ENCODE peak calls at places on chromosome 21, in six cellular contexts. Q, E, I, D, Y and G are unnamed samples.

GRCh38 chr21:21213297-21213696 is 215.1 kb downstream of the NCAM2 start:
- DNase-seq in I (no peak), Y (no peak), D (no peak), Q (no peak), E (no peak), G (no peak)

GRCh38 chr21:33022828-33023573 is 2.7 kb upstream of the OLIG2 start:
- DNase-seq in Q (no peak), I (no peak), Y (no peak), E (no peak), D (no peak), G (no peak)

GRCh38 chr21:14046401-14046800 is 164.4 kb downstream of the LIPI start:
- DNase-seq in E (no peak), Q (no peak), Y (no peak), D (no peak), I (no peak), G (no peak)

GRCh38 chr21:36209626-36210171 is 53.1 kb downstream of the DOP1B start:
- DNase-seq in E (no peak), Q (peak; percentile 71), I (no peak), Y (peak; percentile 19), D (no peak), G (no peak)

GRCh38 chr21:38806153-38806941 is 618 bp downstream of the ETS2 start:
- DNase-seq in Y (peak; percentile 32), D (peak; percentile 49), Q (peak; percentile 45), I (no peak), E (peak; percentile 73), G (peak; percentile 82)

GRCh38 chr21:35046880-35047229 is 2.2 kb downstream of the RUNX1 start:
- DNase-seq in Q (no peak), I (peak; percentile 56), E (no peak), Y (no peak), D (no peak), G (no peak)

GRCh38 chr21:35265170-35265877 is 216.2 kb upstream of the RUNX1 start:
- DNase-seq in Q (no peak), Y (no peak), E (no peak), D (no peak), I (peak; percentile 80), G (no peak)

GRCh38 chr21:38505654-38506523 is 7.6 kb upstream of the ERG start:
- DNase-seq in E (no peak), Y (peak; percentile 64), D (peak; percentile 17), I (peak; percentile 59), Q (peak; percentile 71), G (no peak)

GRCh38 chr21:34205811-34206635 is 132.6 kb downstream of the MRPS6 start:
- DNase-seq in E (no peak), Y (no peak), Q (no peak), D (no peak), I (no peak), G (no peak)

GRCh38 chr21:16058896-16059295 is 329.1 kb downstream of the USP25 start:
- DNase-seq in D (no peak), Q (no peak), Y (no peak), E (no peak), I (no peak), G (no peak)

GRCh38 chr21:29481641-29482040 is 182.9 kb downstream of the BACH1 start:
- DNase-seq in E (no peak), Y (no peak), I (peak; percentile 65), D (no peak), Q (no peak), G (no peak)

GRCh38 chr21:43916691-43917514 is 51.9 kb downstream of the AGPAT3 start:
- DNase-seq in D (no peak), I (no peak), Y (no peak), E (peak; percentile 51), Q (no peak), G (peak; percentile 65)

GRCh38 chr21:43916076-43916475 is 51.1 kb downstream of the AGPAT3 start:
- DNase-seq in E (no peak), D (no peak), I (no peak), Y (no peak), Q (no peak), G (no peak)

GRCh38 chr21:43918385-43918947 is 53.4 kb downstream of the AGPAT3 start:
- DNase-seq in Y (no peak), I (no peak), D (no peak), E (peak; percentile 15), Q (no peak), G (no peak)

GRCh38 chr21:43919283-43919682 is 54.3 kb downstream of the AGPAT3 start:
- DNase-seq in I (no peak), Y (no peak), E (no peak), D (no peak), Q (no peak), G (no peak)

GRCh38 chr21:43917515-43918384 is 52.7 kb downstream of the AGPAT3 start:
- DNase-seq in Y (no peak), D (no peak), Q (no peak), I (no peak), E (peak; percentile 21), G (no peak)
- H3K4me3 ChIP-seq in Y (no peak overlapping the region), D (no peak overlapping the region), Q (no peak overlapping the region), I (peak overlapping the region; percentile 38), E (no peak overlapping the region), G (no peak overlapping the region)

DNA sequence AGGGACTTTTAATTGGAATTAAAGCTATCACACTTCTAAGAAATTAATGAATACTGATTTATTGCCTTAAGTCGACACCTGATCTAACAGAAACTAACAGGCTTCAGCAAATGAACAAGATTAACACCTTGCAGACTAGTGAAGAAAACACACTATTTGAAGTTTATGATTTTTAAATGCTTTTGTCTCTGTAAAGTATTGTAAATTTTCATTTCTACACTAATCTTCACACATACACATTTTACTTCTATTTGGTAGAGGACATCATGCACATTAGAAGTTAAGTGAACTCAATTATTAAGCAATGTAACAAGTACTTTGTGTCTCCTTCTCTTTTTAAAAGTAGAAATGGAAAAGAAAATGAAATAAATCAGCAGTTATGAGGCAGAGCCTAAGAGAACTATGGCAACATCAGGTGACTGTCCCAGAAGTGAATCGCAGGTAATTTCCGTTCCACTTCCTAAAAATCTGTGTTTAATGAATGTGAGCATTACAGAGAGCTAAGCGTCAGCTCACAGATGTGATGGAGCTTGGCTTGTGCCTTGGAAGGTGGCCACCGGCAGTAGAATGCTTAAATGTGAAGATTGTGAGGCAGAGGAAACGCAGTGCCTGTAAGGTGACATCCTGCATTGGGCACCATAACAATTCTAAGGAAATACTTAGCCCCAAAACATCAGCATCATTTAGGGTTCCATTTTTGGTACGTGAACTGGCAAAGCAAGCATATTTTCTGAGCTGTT is 1.2 kb downstream of the PRMT2 start:
- DNase-seq in Y (no peak), I (no peak), Q (no peak), E (no peak), D (no peak), G (no peak)
- H3K27ac ChIP-seq in Y (peak overlapping the region; percentile 95), I (no peak overlapping the region), Q (peak overlapping the region; percentile 97), E (no peak overlapping the region), D (no peak overlapping the region), G (no peak overlapping the region)

GRCh38 chr21:31658053-31658452 is 1.4 kb upstream of the SOD1 start:
- DNase-seq in D (peak; percentile 19), I (no peak), E (no peak), Y (no peak), Q (peak; percentile 84), G (no peak)
- H3K4me1 ChIP-seq in D (peaks cover 11% of the 10 kb centered on the region), I (peaks cover 13% of the 10 kb centered on the region), E (peaks cover 6% of the 10 kb centered on the region), Y (peaks cover 3% of the 10 kb centered on the region), Q (peaks cover 3% of the 10 kb centered on the region), G (peaks cover 3% of the 10 kb centered on the region)

GRCh38 chr21:42107177-42107880 is 36.2 kb downstream of the UMODL1 start:
- DNase-seq in D (no peak), Q (no peak), E (no peak), I (no peak), Y (no peak), G (peak; percentile 31)
- H3K4me3 ChIP-seq in D (no peak overlapping the region), Q (no peak overlapping the region), E (no peak overlapping the region), I (no peak overlapping the region), Y (no peak overlapping the region), G (no peak overlapping the region)

GRCh38 chr21:44933199-44933937 is 6.5 kb upstream of the SLX9 start:
- DNase-seq in I (no peak), Y (no peak), D (no peak), Q (no peak), E (no peak), G (no peak)

GRCh38 chr21:44931501-44932365 is 8.1 kb upstream of the SLX9 start:
- DNase-seq in D (no peak), I (no peak), Q (no peak), Y (no peak), E (peak; percentile 62), G (peak; percentile 44)

GRCh38 chr21:44931137-44931500 is 8.7 kb upstream of the SLX9 start:
- DNase-seq in D (no peak), I (no peak), E (no peak), Y (no peak), Q (no peak), G (no peak)

GRCh38 chr21:44933938-44934260 is 5.9 kb upstream of the SLX9 start:
- DNase-seq in I (no peak), D (no peak), E (no peak), Y (no peak), Q (no peak), G (peak; percentile 53)

DNA sequence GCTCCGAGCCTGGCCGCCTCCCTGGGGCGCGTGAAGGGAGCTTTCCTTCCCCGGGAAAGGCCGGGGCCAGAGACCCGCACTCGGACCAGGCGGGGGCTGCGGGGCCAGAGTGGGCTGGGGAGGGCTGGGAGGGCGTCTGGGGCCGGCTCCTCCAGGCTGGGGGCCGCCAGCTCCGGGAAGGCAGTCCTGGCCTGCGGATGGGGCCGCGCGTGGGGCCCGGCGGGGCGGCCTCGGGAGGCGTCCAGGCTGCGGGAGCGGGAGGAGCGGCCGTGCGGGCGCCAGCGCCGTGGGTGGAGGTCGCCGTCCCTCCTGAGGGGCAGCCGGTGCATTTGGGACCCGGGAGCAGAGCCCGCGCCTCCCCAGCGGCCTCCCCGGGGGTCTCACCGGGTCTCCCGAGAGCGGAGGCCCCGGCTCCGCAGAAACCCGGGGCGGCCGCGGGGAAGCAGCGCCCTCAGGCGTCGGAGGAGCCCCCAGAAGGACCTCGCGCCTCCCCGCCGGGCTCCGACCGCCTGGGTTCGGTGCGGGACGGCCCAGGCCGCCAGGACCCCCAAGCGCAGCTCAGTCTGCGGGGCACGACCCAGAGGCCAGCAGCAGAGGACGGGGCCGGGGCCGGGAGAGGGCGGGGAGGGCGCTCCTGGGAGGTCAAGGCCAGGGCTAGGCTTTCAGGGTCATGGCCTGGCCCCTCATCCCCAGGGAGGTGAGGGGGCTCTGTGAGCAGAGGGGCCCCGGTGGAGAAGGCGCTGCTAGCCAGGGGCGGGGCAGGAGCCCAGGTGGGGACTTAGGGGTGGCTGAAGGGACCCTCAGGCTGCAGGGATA is 7.3 kb upstream of the SLX9 start:
- DNase-seq in E (peak; percentile 80), I (no peak), Y (no peak), Q (no peak), D (no peak), G (peak; percentile 75)
- H3K27ac ChIP-seq in E (no peak overlapping the region), I (peak overlapping the region; percentile 59), Y (no peak overlapping the region), Q (no peak overlapping the region), D (no peak overlapping the region), G (no peak overlapping the region)

GRCh38 chr21:30943920-30944319 is 62.5 kb upstream of the KRTAP11-1 start:
- DNase-seq in I (no peak), Q (no peak), E (no peak), D (no peak), Y (no peak), G (no peak)
- H3K4me1 ChIP-seq in I (no peaks in the 10 kb centered on the region), Q (no peaks in the 10 kb centered on the region), E (no peaks in the 10 kb centered on the region), D (no peaks in the 10 kb centered on the region), Y (no peaks in the 10 kb centered on the region), G (no peaks in the 10 kb centered on the region)

DNA sequence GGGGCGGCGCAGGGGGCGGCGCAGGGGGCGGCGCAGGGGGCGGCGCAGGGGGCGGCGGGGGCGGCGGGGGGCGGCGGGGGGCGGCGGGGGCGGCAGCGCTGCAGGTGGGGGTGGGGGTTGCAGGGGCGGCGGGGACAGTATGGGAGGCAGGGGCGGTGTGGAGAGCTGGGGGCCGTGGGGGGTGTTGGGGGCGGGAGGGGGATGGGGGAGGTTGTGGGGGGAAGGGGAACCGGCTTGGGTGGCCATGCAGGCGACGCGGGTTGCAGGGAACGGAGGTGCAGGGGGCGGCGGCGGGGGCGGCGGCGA is 13.0 kb upstream of the SLC19A1 start:
- DNase-seq in D (no peak), E (no peak), Q (no peak), Y (no peak), I (no peak), G (no peak)
- H3K4me3 ChIP-seq in D (peak overlapping the region; percentile 36), E (peak overlapping the region; percentile 26), Q (peak overlapping the region; percentile 52), Y (peak overlapping the region; percentile 38), I (peak overlapping the region; percentile 43), G (peak overlapping the region; percentile 66)